ENCODE peak calls at places on chromosomes 5 and 9, in six cellular contexts. F is smooth muscle cell of the brain vasculature; I is CD4-positive, CD25-positive, alpha-beta regulatory T cell; N is cerebellar cortex; H is NCI-H2029 treated with DMSO at 0.1 percent for 48 hours; C is sciatic nerve. M is an unnamed sample.

GRCh38 chr5:34857894-34858293 is 18.9 kb downstream of the TTC23L start:
- DNase-seq in N (no peak), C (no peak), F (no peak), I (no peak), H (no peak), M (no peak)

GRCh38 chr5:172785429-172786088 is 14.6 kb upstream of the DUSP1 start:
- DNase-seq in C (no peak), I (no peak), H (no peak), F (no peak), N (no peak), M (no peak)

GRCh38 chr5:159916841-159917761 is 819 bp downstream of the ADRA1B start:
- DNase-seq in H (no peak), C (no peak), N (peak; percentile 55), I (no peak), F (no peak), M (no peak)

GRCh38 chr5:55407059-55407684 is 99.4 kb downstream of the MTREX start:
- DNase-seq in H (no peak), N (peak; percentile 33), I (peak; percentile 15), C (no peak), F (peak; percentile 32), M (no peak)

GRCh38 chr5:135210286-135211055 is 176.4 kb upstream of the PITX1 start:
- DNase-seq in C (no peak), H (no peak), F (no peak), N (no peak), I (no peak), M (no peak)

GRCh38 chr5:142324377-142324870 is 397 bp downstream of the SPRY4 start:
- DNase-seq in N (no peak), H (no peak), I (no peak), F (no peak), C (peak; percentile 68), M (peak; percentile 69)

GRCh38 chr9:136062657-136063439 is 32.2 kb downstream of the NACC2 start:
- DNase-seq in N (no peak), C (peak; percentile 54), H (no peak), I (no peak), F (no peak), M (peak; percentile 0)

GRCh38 chr5:159338143-159338542 is 7.9 kb upstream of the IL12B start:
- DNase-seq in N (no peak), F (no peak), H (no peak), I (no peak), C (no peak), M (no peak)

GRCh38 chr5:135543151-135543818 is 7.5 kb upstream of the NEUROG1 start:
- DNase-seq in I (no peak), H (no peak), C (no peak), N (no peak), F (no peak), M (no peak)

GRCh38 chr9:5749306-5749705 is 83.6 kb downstream of the ERMP1 start:
- DNase-seq in I (peak; percentile 4), H (no peak), F (no peak), N (no peak), C (no peak), M (no peak)

M was measured in B cell.